ENCODE peak calls at places on chromosomes 11 and 22, in nine cellular contexts. W is GM12891; L is iPS-NIHi11; O is SK-N-SH; B is kidney epithelial cell; D is stimulated activated naive CD8-positive, alpha-beta T cell treated with anti-CD3 and anti-CD28 coated beads, Interleukin-15, Interleukin-2, amounts not matched to agents 100 U/mL and 50 U/mL, for 24 hours; R is NAMALWA; S is neural progenitor cell; V is H54. H is an unnamed sample.

GRCh38 chr22:23245045-23245798 is 64.9 kb downstream of the BCR start:
- DNase-seq in W (no peak), L (no peak), O (no peak), B (no peak), D (peak; percentile 40), R (no peak), S (no peak), V (peak; percentile 69), H (no peak)

GRCh38 chr22:48785792-48786678 is 1041.6 kb downstream of the BRD1 start:
- DNase-seq in W (no peak), L (no peak), O (no peak), B (no peak), D (no peak), R (no peak), S (no peak), V (no peak), H (no peak)

GRCh38 chr11:100777118-100777517 is 90.0 kb downstream of the ARHGAP42 start:
- DNase-seq in W (no peak), L (no peak), O (no peak), B (peak; percentile 85), D (no peak), R (no peak), S (no peak), V (no peak), H (no peak)

GRCh38 chr11:92830382-92831148 is 138.9 kb upstream of the MTNR1B start:
- DNase-seq in W (no peak), L (no peak), O (no peak), B (no peak), D (no peak), R (no peak), S (no peak), V (no peak), H (peak; percentile 77)

GRCh38 chr11:22460181-22460580 is 122.0 kb downstream of the SLC17A6 start:
- DNase-seq in W (no peak), L (no peak), O (no peak), B (no peak), D (no peak), R (no peak), S (no peak), V (no peak), H (no peak)

GRCh38 chr11:73342633-73343032 is 33.6 kb upstream of the RELT start:
- DNase-seq in W (no peak), L (peak; percentile 77), O (peak; percentile 86), B (no peak), D (no peak), R (no peak), S (peak; percentile 86), V (no peak), H (no peak)

GRCh38 chr11:16895306-16895705 is 118.9 kb downstream of the PLEKHA7 start:
- DNase-seq in W (no peak), L (no peak), O (no peak), B (peak; percentile 93), D (no peak), R (no peak), S (no peak), V (no peak), H (no peak)

GRCh38 chr22:42716221-42716620 is 4.4 kb downstream of the A4GALT start:
- DNase-seq in W (no peak), L (peak; percentile 2), O (no peak), B (peak; percentile 55), D (no peak), R (no peak), S (no peak), V (no peak), H (no peak)

GRCh38 chr22:20427104-20427944 is 10.3 kb downstream of the SCARF2 start:
- DNase-seq in W (no peak), L (no peak), O (no peak), B (no peak), D (no peak), R (no peak), S (no peak), V (no peak), H (no peak)

GRCh38 chr11:85953491-85954143 is 98.4 kb downstream of the CCDC83 start:
- DNase-seq in W (no peak), L (no peak), O (no peak), B (no peak), D (no peak), R (no peak), S (no peak), V (no peak), H (no peak)

GRCh38 chr11:12744831-12745502 is 70.7 kb downstream of the TEAD1 start:
- DNase-seq in W (no peak), L (no peak), O (no peak), B (no peak), D (no peak), R (no peak), S (peak; percentile 19), V (no peak), H (peak; percentile 84)

GRCh38 chr11:114472661-114473060 is 33.4 kb downstream of the REXO2 start:
- DNase-seq in W (no peak), L (no peak), O (no peak), B (no peak), D (no peak), R (no peak), S (no peak), V (no peak), H (no peak)

GRCh38 chr11:96091476-96091875 is 167.6 kb upstream of the MTMR2 start:
- DNase-seq in W (no peak), L (no peak), O (no peak), B (no peak), D (no peak), R (peak; percentile 47), S (no peak), V (no peak), H (no peak)

GRCh38 chr11:11724994-11725393 is 103.2 kb upstream of the GALNT18 start:
- DNase-seq in W (no peak), L (no peak), O (no peak), B (no peak), D (no peak), R (no peak), S (no peak), V (no peak), H (no peak)

GRCh38 chr22:50507421-50507990 is at the start of gene LMF2:
- DNase-seq in W (peak; percentile 99), L (peak; percentile 99), O (peak; percentile 98), B (no peak), D (peak; percentile 96), R (peak; percentile 86), S (no peak), V (peak; percentile 66), H (no peak)

H was measured in RPMI8226.